ENCODE peak calls at places on chromosomes 7 and 10, in six cellular contexts. C is DMS79, Z is progenitor cell of endocrine pancreas, K is substantia nigra, I is sigmoid colon, Q is OCI-LY7. P is an unnamed sample.

GRCh38 chr10:61742812-61743211 is 80.1 kb downstream of the CABCOCO1 start:
- DNase-seq in K (no peak), Q (no peak), Z (no peak), C (no peak), I (no peak), P (no peak)

GRCh38 chr7:123494193-123494796 is 40.1 kb downstream of the IQUB start:
- DNase-seq in Q (peak; percentile 50), Z (no peak), C (no peak), K (no peak), I (no peak), P (peak; percentile 1)

GRCh38 chr7:112362796-112363195 is 87.5 kb upstream of the IFRD1 start:
- DNase-seq in Q (no peak), K (no peak), I (no peak), Z (no peak), C (peak; percentile 92), P (no peak)

GRCh38 chr10:75042292-75042974 is 69.0 kb upstream of the SAMD8 start:
- DNase-seq in Q (no peak), K (no peak), C (no peak), I (peak; percentile 48), Z (no peak), P (no peak)

GRCh38 chr10:112953075-112953501 is 3.0 kb downstream of the TCF7L2 start:
- DNase-seq in Q (no peak), I (peak; percentile 71), C (no peak), Z (no peak), K (peak; percentile 6), P (peak; percentile 48)

GRCh38 chr10:86419101-86419500 is 52.5 kb upstream of the GRID1 start:
- DNase-seq in I (no peak), Z (no peak), Q (peak; percentile 51), C (no peak), K (no peak), P (no peak)

GRCh38 chr7:28076421-28077163 is 104.0 kb downstream of the JAZF1 start:
- DNase-seq in I (no peak), Z (no peak), Q (no peak), C (peak; percentile 44), K (no peak), P (no peak)

GRCh38 chr10:46556515-46557318 is at the start of gene GPRIN2:
- DNase-seq in K (no peak), Q (no peak), Z (peak; percentile 40), C (no peak), I (peak; percentile 72), P (no peak)

GRCh38 chr10:23197416-23197861 is 5.3 kb downstream of the PTF1A start:
- DNase-seq in Z (no peak), I (no peak), K (no peak), C (peak; percentile 57), Q (no peak), P (no peak)

GRCh38 chr10:97234403-97234802 is 48.6 kb upstream of the SLIT1 start:
- DNase-seq in K (no peak), I (no peak), Q (peak; percentile 53), Z (no peak), C (no peak), P (peak; percentile 73)

GRCh38 chr10:73969224-73969811 is 28.6 kb upstream of the VCL start:
- DNase-seq in K (no peak), C (no peak), Q (no peak), I (no peak), Z (no peak), P (no peak)

GRCh38 chr10:65496541-65496940 is 1429.3 kb upstream of the LRRTM3 start:
- DNase-seq in K (no peak), Q (no peak), I (no peak), Z (no peak), C (no peak), P (no peak)

GRCh38 chr7:5012985-5013384 is 32.7 kb upstream of the RBAK start:
- DNase-seq in Q (no peak), K (no peak), Z (no peak), I (no peak), C (no peak), P (no peak)

GRCh38 chr7:32809871-32810270 is 81.7 kb downstream of the KBTBD2 start:
- DNase-seq in K (no peak), I (no peak), Z (no peak), C (no peak), Q (no peak), P (no peak)

GRCh38 chr7:116443101-116443523 is 56.4 kb upstream of the CAV2 start:
- DNase-seq in Z (no peak), C (no peak), K (no peak), I (no peak), Q (no peak), P (no peak)